ENCODE peak calls at places on chromosomes 11 and 22, in six cellular contexts. S, G, L, A, U and Y are unnamed samples.

GRCh38 chr22:45484742-45485141 is 17.9 kb upstream of the FBLN1 start:
- DNase-seq in S (no peak), G (no peak), L (no peak), A (no peak), U (no peak), Y (no peak)

GRCh38 chr11:70587095-70587389 is 188.7 kb downstream of the CTTN start:
- DNase-seq in S (no peak), G (no peak), L (no peak), A (peak), U (no peak), Y (no peak)

GRCh38 chr11:24171869-24172268 is 325.0 kb upstream of the LUZP2 start:
- DNase-seq in S (no peak), G (no peak), L (no peak), A (no peak), U (no peak), Y (no peak)

GRCh38 chr11:69791266-69791665 is 16.1 kb upstream of the FGF4 start:
- DNase-seq in S (no peak), G (no peak), L (no peak), A (no peak), U (no peak), Y (no peak)

GRCh38 chr11:56783448-56784041 is 35.0 kb upstream of the OR9G4 start:
- DNase-seq in S (no peak), G (no peak), L (no peak), A (peak), U (peak), Y (no peak)

GRCh38 chr22:25172153-25172552 is 27.5 kb upstream of the CRYBB3 start:
- DNase-seq in S (no peak), G (peak), L (no peak), A (peak), U (no peak), Y (peak)

GRCh38 chr11:61507962-61508824 is at the start of gene LRRC10B:
- DNase-seq in S (no peak), G (peak), L (no peak), A (no peak), U (no peak), Y (no peak)

GRCh38 chr11:69635804-69636511 is 5.0 kb upstream of the CCND1 start:
- DNase-seq in S (no peak), G (no peak), L (no peak), A (no peak), U (no peak), Y (no peak)

GRCh38 chr11:2945757-2946287 is 16.6 kb upstream of the PHLDA2 start:
- DNase-seq in S (no peak), G (no peak), L (no peak), A (no peak), U (no peak), Y (no peak)
- H3K4me3 ChIP-seq in S (no peak), G (no peak), L (peak), A (no peak), U (no peak), Y (no peak)

DNA sequence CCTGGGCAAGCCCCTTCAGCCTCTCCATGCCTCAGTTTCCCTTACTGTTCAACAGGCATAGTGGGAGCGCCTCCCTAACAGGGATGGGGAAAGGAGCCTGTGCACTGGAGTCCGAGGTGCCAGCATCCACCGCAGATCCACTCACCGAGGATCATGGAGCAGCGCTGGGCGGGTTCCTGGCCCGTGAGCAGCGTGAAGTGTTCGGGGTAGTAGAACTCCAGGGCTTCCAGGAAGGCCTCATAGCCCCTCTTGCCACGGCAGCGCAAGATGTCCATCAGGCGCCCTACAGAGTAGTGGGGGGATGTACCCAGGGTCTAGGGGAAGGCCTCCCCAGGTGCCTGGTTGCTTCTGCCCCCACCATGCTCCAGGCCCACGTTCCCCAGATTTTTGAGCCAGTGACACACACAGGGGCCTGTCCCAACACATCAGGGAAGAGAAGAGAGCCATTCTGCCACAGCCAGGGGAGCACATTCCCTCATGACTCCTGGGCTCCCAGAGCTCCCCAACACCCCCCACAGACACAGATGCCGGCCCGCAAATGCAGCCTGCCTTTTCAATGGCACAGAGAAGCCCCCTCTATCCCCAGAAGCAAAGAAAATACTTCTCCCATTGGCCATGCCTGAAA is 1.3 kb downstream of the CARD10 start:
- DNase-seq in S (no peak), G (no peak), L (no peak), A (no peak), U (no peak), Y (no peak)
- H3K27ac ChIP-seq in S (no peak), G (peak), L (peak), A (peak), U (peak), Y (peak)

GRCh38 chr11:112156594-112157273 is 7.2 kb downstream of the IL18 start:
- DNase-seq in S (no peak), G (no peak), L (no peak), A (no peak), U (no peak), Y (no peak)

GRCh38 chr11:112159098-112159761 is 4.7 kb downstream of the IL18 start:
- DNase-seq in S (no peak), G (no peak), L (no peak), A (no peak), U (no peak), Y (no peak)

GRCh38 chr11:112156153-112156552 is 7.7 kb downstream of the IL18 start:
- DNase-seq in S (no peak), G (no peak), L (no peak), A (no peak), U (no peak), Y (no peak)

GRCh38 chr11:112160452-112160851 is 3.4 kb downstream of the IL18 start:
- DNase-seq in S (no peak), G (no peak), L (no peak), A (no peak), U (no peak), Y (no peak)

DNA sequence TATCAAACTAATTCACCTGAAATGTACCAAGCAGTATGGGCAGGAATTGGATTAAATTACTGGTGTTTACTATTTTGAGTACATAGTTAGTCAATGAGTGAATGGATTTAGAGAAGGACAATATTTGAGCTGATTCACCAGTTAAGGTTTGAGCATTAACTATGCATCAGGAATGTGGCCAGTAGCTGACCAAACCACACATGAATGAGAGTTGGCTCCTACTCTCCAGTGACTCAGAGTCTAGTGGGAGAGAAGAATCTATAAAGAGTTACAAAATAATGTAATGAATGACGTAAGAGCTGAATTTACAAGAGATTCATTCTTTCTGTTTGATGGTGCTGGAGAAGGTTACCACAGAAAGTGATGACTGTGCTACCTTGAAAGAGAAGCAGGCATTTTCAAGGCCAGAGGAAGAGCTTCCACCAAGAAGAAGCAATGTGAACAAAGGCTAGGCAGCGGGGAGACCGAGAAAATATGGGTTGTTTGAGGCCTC is 6.6 kb downstream of the IL18 start:
- DNase-seq in S (no peak), G (no peak), L (no peak), A (peak), U (peak), Y (no peak)
- TF ChIP-seq EP300 in S (no peak), G (no peak), L (no peak), A (peak), U (no peak), Y (no peak)

GRCh38 chr11:9207229-9207628 is 57.9 kb downstream of the DENND5A start:
- DNase-seq in S (no peak), G (no peak), L (no peak), A (no peak), U (no peak), Y (no peak)
- H3K4me3 ChIP-seq in S (no peak), G (no peak), L (no peak), A (no peak), U (no peak), Y (no peak)

DNA sequence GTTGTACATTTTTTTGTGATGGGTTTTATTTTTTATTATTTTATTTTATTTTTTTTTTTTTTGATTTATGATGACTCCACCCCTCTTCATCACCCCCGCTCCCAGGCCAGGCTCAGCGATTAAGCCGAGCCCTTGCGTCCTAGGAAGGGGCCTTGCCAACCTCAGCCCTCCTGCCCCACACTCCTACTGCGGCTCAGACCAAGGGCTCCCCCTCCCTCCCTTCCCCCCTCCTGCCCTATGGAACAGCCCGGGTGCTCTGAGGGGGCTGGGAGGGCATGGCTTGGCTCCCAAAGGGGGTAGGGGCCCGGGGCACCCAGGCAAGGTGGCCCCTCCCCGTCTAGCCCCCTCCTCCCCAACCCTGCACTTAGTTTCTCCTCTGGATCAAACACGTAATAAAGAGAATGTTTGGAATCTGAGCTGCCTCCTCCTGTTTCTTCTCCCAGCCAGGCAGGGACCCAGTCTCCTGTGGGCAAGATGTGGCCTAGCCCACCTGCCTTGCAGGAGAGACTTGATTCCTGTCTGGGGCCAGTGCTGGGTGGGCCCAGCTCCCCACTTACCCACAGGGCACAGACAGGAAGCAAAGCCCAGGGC is 6.3 kb downstream of the RCOR2 start:
- DNase-seq in S (no peak), G (no peak), L (no peak), A (no peak), U (no peak), Y (no peak)
- H3K27ac ChIP-seq in S (no peak), G (no peak), L (no peak), A (no peak), U (peak), Y (no peak)

GRCh38 chr22:20522828-20523117 is 15.4 kb downstream of the MED15 start:
- DNase-seq in S (no peak), G (no peak), L (no peak), A (no peak), U (no peak), Y (no peak)

GRCh38 chr22:20523118-20523983 is 15.9 kb downstream of the MED15 start:
- DNase-seq in S (no peak), G (no peak), L (no peak), A (no peak), U (no peak), Y (no peak)

GRCh38 chr22:20525048-20525447 is 17.6 kb downstream of the MED15 start:
- DNase-seq in S (no peak), G (no peak), L (no peak), A (no peak), U (no peak), Y (no peak)

GRCh38 chr22:20522134-20522827 is 14.9 kb downstream of the MED15 start:
- DNase-seq in S (no peak), G (no peak), L (no peak), A (no peak), U (no peak), Y (no peak)

GRCh38 chr22:20524004-20524481 is 16.6 kb downstream of the MED15 start:
- DNase-seq in S (no peak), G (no peak), L (no peak), A (peak), U (no peak), Y (no peak)
- TF ChIP-seq EP300 in S (no peak), G (no peak), L (no peak), A (peak), U (no peak), Y (no peak)

DNA sequence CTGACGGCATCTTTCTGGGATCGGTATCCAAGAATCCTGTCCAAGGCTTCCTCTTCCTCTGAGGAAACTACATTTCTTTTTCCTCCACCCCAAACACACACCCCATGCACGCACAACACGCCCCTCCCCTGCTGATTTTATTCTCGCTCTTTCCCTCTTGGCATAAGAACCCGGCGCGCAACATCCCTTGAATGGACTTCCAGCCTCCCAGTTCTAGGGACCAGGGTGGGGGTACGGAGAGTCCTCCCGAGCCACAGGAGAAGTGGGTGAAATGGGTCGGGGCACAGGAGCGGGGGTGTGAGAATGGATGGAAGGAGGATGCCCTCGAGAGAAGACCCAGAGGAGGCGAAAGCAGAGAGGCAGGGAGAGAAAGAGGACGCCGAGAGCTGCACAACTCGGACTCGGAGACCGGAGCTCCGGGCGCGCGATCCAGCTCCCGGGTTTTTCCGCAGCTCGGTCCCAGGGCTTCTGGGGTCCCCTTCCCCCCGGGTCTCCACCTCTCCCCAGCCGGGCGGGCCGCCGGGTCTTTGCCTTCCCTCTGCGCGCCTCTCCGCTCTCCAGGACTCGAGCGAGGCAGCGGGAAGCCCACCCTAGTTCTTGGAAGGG is 1.4 kb upstream of the LARGE1 start:
- DNase-seq in S (no peak), G (peak), L (peak), A (peak), U (peak), Y (peak)
- H3K4me3 ChIP-seq in S (peak), G (peak), L (peak), A (peak), U (peak), Y (peak)

GRCh38 chr11:1750840-1751520 is 585 bp upstream of the IFITM10 start:
- DNase-seq in S (no peak), G (peak), L (no peak), A (no peak), U (no peak), Y (no peak)
- H3K27ac ChIP-seq in S (no peak), G (no peak), L (no peak), A (no peak), U (peak), Y (peak)

GRCh38 chr11:16605971-16606783 is 132.3 kb upstream of the C11orf58 start:
- DNase-seq in S (peak), G (peak), L (peak), A (peak), U (peak), Y (peak)
- TF ChIP-seq EP300 in S (no peak), G (no peak), L (no peak), A (no peak), U (no peak), Y (no peak)

GRCh38 chr11:134176284-134176683 is 47.5 kb downstream of the NCAPD3 start:
- DNase-seq in S (no peak), G (no peak), L (no peak), A (no peak), U (no peak), Y (no peak)

GRCh38 chr11:134178275-134178674 is 45.5 kb downstream of the NCAPD3 start:
- DNase-seq in S (no peak), G (no peak), L (no peak), A (no peak), U (no peak), Y (no peak)

DNA sequence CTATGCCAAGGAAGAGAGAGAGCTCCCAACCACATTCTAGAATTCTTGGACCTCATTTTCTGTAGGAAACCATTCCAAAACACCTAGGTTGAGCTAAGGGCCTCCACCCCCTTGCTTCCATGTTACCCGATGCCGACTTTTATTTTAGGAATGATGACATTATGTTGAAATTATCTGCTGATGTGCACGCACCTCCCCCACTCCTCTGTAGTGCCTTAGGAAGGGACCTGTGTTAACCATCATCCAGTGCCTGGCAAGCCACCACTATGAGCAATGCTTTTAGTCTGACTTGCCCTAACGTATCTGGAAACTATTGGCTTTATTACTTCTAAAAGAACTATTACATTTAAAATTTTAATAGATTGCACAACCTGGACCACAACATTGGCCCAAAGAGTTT is 42.1 kb downstream of the NCAPD3 start:
- DNase-seq in S (no peak), G (no peak), L (no peak), A (no peak), U (no peak), Y (no peak)
- H3K4me3 ChIP-seq in S (no peak), G (no peak), L (no peak), A (no peak), U (no peak), Y (no peak)